ENCODE peak calls at places on chromosomes 1 and 21, in six cellular contexts. H is NB4, J is esophagus muscularis mucosa, S is HCT116, L is A549, W is spleen. P is an unnamed sample.

GRCh38 chr1:115642168-115643072 is 650 bp downstream of the VANGL1 start:
- DNase-seq in H (peak), W (peak), J (peak), L (peak), S (no peak), P (peak)

GRCh38 chr1:208951908-208952307 is 631.6 kb upstream of the CAMK1G start:
- DNase-seq in W (no peak), L (no peak), S (no peak), H (no peak), J (no peak), P (no peak)

GRCh38 chr21:33266050-33266783 is at the start of gene IL10RB:
- DNase-seq in L (peak), J (peak), H (peak), S (no peak), W (peak), P (peak)

GRCh38 chr1:221169447-221169889 is 290.2 kb downstream of the HLX start:
- DNase-seq in J (no peak), L (no peak), S (no peak), W (no peak), H (no peak), P (no peak)

GRCh38 chr1:91732291-91732953 is 153.5 kb downstream of the TGFBR3 start:
- DNase-seq in H (no peak), S (peak), L (peak), J (no peak), W (no peak), P (no peak)

GRCh38 chr1:108817016-108817415 is 39.9 kb downstream of the AKNAD1 start:
- DNase-seq in J (no peak), L (no peak), H (no peak), W (no peak), S (no peak), P (no peak)

GRCh38 chr21:14120091-14120734 is 90.5 kb downstream of the LIPI start:
- DNase-seq in W (no peak), H (peak), L (peak), J (no peak), S (no peak), P (peak)

GRCh38 chr1:53686371-53687267 is 52.3 kb downstream of the GLIS1 start:
- DNase-seq in L (no peak), S (no peak), W (no peak), J (no peak), H (no peak), P (no peak)

GRCh38 chr1:210477328-210477924 is 148.7 kb downstream of the HHAT start:
- DNase-seq in W (no peak), H (no peak), J (no peak), S (peak), L (peak), P (no peak)

GRCh38 chr1:72284398-72285073 is 2.2 kb upstream of the NEGR1 start:
- DNase-seq in H (peak), W (peak), S (no peak), L (no peak), J (no peak), P (no peak)

DNA sequence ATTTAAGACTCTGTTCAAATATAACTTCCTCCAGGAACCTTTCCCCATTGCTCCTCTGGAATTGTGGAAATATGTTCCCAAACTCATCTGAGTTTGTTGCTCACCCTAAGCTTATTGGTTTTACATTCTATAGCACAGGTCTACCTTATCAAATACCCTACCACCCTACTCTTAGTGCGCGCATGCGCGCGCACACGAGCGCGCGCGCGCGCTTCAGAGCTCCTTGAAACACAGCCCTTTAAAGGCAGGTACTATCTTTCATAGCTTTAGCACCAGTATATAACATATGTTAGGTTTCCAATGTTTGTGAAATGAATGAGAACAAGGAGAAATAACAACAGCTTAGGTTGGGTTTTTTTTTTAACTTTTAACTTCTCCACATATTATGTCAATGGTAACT is 3.5 kb downstream of the IPP start:
- DNase-seq in L (no peak), H (no peak), S (no peak), J (no peak), W (no peak), P (no peak)
- TF ChIP-seq POLR2A in L (no peak), H (no peak), S (no peak), J (no peak), W (no peak), P (no peak)

GRCh38 chr1:28871631-28872401 is 42.6 kb upstream of the EPB41 start:
- DNase-seq in S (no peak), J (no peak), H (no peak), W (no peak), L (no peak), P (no peak)

GRCh38 chr1:28883242-28883616 is 31.1 kb upstream of the EPB41 start:
- DNase-seq in H (no peak), J (no peak), S (no peak), L (no peak), W (no peak), P (no peak)

GRCh38 chr1:28882009-28882628 is 32.2 kb upstream of the EPB41 start:
- DNase-seq in H (peak), L (peak), J (peak), W (peak), S (peak), P (peak)

GRCh38 chr1:28878796-28879195 is 35.6 kb upstream of the EPB41 start:
- DNase-seq in J (no peak), H (no peak), S (no peak), L (no peak), W (no peak), P (no peak)

GRCh38 chr1:28877132-28877781 is 37.1 kb upstream of the EPB41 start:
- DNase-seq in S (peak), H (peak), L (peak), J (peak), W (peak), P (no peak)
- TF ChIP-seq POLR2A in S (no peak), H (no peak), L (no peak), J (no peak), W (no peak), P (no peak)

GRCh38 chr1:65066766-65067490 is 81.1 kb upstream of the AK4 start:
- DNase-seq in W (peak), L (peak), S (peak), H (peak), J (peak), P (peak)
- TF ChIP-seq POLR2A in W (peak), L (no peak), S (peak), H (peak), J (peak), P (peak)

GRCh38 chr1:42035830-42036604 is 117.2 kb upstream of the GUCA2B start:
- DNase-seq in J (peak), S (peak), L (peak), H (peak), W (peak), P (peak)
- TF ChIP-seq POLR2A in J (no peak), S (peak), L (peak), H (no peak), W (no peak), P (no peak)

P was measured in erythroblast.